ENCODE peak calls at places on chromosomes 5 and 9, in eight cellular contexts. Y is mesendoderm; V is CD4-positive, CD25-positive, alpha-beta regulatory T cell; A is body of pancreas; Q is CD4-positive, alpha-beta memory T cell; I is A549; G is GM23338; F is keratinocyte. H is an unnamed sample. For H3K4me1, the result is how much of the 10 kb centered on the place peaks cover.

GRCh38 chr5:54673523-54674225 is 156.1 kb downstream of the SNX18 start:
- DNase-seq in G (no peak), I (no peak), F (no peak), Q (peak), Y (no peak), A (no peak), V (peak), H (peak)

GRCh38 chr9:32552172-32552872 is at the start of the genes SMIM27 and TOPORS:
- DNase-seq in I (peak), A (peak), G (peak), Y (peak), V (peak), Q (peak), F (peak), H (peak)

GRCh38 chr9:21070171-21070571 is 7.6 kb downstream of the IFNB1 start:
- DNase-seq in F (peak), I (peak), Q (no peak), V (no peak), A (peak), Y (peak), G (peak), H (peak)

GRCh38 chr9:133490201-133490681 is 11.3 kb upstream of the SLC2A6 start:
- DNase-seq in G (no peak), I (no peak), V (no peak), Y (no peak), Q (no peak), F (no peak), A (no peak), H (peak)

GRCh38 chr9:94081864-94082468 is 2.3 kb upstream of the PTPDC1 start:
- DNase-seq in A (no peak), V (no peak), F (no peak), Q (no peak), G (peak), Y (peak), I (no peak), H (no peak)

GRCh38 chr5:134070979-134071849 is 43.3 kb upstream of the TCF7 start:
- DNase-seq in F (no peak), Q (no peak), G (peak), I (peak), Y (peak), V (peak), A (peak), H (no peak)

GRCh38 chr9:104682642-104683041 is 11.7 kb upstream of the OR13D1 start:
- DNase-seq in Q (peak), F (no peak), I (peak), G (peak), V (peak), A (no peak), Y (peak), H (no peak)

GRCh38 chr9:127290666-127291065 is 26.1 kb downstream of the GARNL3 start:
- DNase-seq in I (no peak), Q (no peak), Y (no peak), V (no peak), F (no peak), A (no peak), G (no peak), H (no peak)

GRCh38 chr5:6404129-6404528 is 25.8 kb upstream of the MED10 start:
- DNase-seq in A (no peak), Y (no peak), F (no peak), I (no peak), V (no peak), Q (no peak), G (no peak), H (no peak)

GRCh38 chr9:82223442-82223841 is 234.9 kb downstream of the SPATA31D1 start:
- DNase-seq in Q (no peak), I (no peak), Y (no peak), F (no peak), G (no peak), V (no peak), A (no peak), H (no peak)

GRCh38 chr9:123609844-123610243 is 253.8 kb downstream of the CRB2 start:
- DNase-seq in Q (no peak), V (no peak), Y (no peak), I (no peak), F (no peak), G (no peak), A (no peak), H (no peak)

GRCh38 chr5:42870882-42871418 is 59.3 kb upstream of the SELENOP start:
- DNase-seq in V (no peak), Y (peak), Q (no peak), G (no peak), F (no peak), A (no peak), I (peak), H (no peak)

GRCh38 chr5:174503461-174504265 is 220.7 kb upstream of the MSX2 start:
- DNase-seq in G (no peak), I (peak), Y (no peak), F (peak), V (no peak), Q (no peak), A (peak), H (no peak)

GRCh38 chr5:9207820-9208418 is 338.0 kb downstream of the SEMA5A start:
- DNase-seq in A (no peak), F (no peak), Y (peak), I (peak), G (peak), V (peak), Q (no peak), H (no peak)

GRCh38 chr5:137856916-137857862 is 10.5 kb upstream of the MYOT start:
- DNase-seq in Q (no peak), G (no peak), I (no peak), Y (no peak), F (no peak), V (no peak), A (no peak), H (no peak)

GRCh38 chr9:3948826-3949578 is 350.9 kb downstream of the GLIS3 start:
- DNase-seq in V (no peak), G (no peak), A (no peak), Q (no peak), F (no peak), Y (peak), I (no peak), H (no peak)

GRCh38 chr9:134623408-134624066 is 18.1 kb upstream of the COL5A1 start:
- DNase-seq in G (no peak), I (no peak), A (peak), Y (no peak), Q (no peak), F (no peak), V (no peak), H (peak)

GRCh38 chr5:6859951-6860638 is 146.9 kb downstream of the TENT4A start:
- DNase-seq in Q (no peak), A (no peak), V (peak), Y (no peak), I (no peak), F (no peak), G (no peak), H (no peak)

GRCh38 chr5:77218263-77218662 is 7.8 kb downstream of the PDE8B start:
- DNase-seq in F (no peak), Q (no peak), I (peak), Y (no peak), A (no peak), V (no peak), G (peak), H (no peak)

GRCh38 chr5:169831331-169831730 is 149.0 kb downstream of the INSYN2B start:
- DNase-seq in Q (no peak), A (no peak), F (no peak), I (no peak), G (no peak), Y (no peak), V (no peak), H (no peak)

GRCh38 chr9:2623046-2623865 is 1.7 kb downstream of the VLDLR start:
- DNase-seq in Y (peak), G (peak), V (no peak), I (peak), Q (peak), F (no peak), A (peak), H (peak)

GRCh38 chr5:103522586-103522985 is 40.0 kb downstream of the NUDT12 start:
- DNase-seq in G (peak), F (no peak), V (no peak), A (no peak), I (no peak), Q (no peak), Y (peak), H (peak)

GRCh38 chr5:101440173-101440572 is 537.1 kb upstream of the ST8SIA4 start:
- DNase-seq in V (no peak), I (no peak), F (no peak), Y (no peak), Q (no peak), G (no peak), A (no peak), H (no peak)

GRCh38 chr9:95008151-95008771 is 281.8 kb downstream of the AOPEP start:
- DNase-seq in V (no peak), G (no peak), I (peak), Y (peak), A (no peak), Q (no peak), F (no peak), H (no peak)

GRCh38 chr5:84292000-84292642 is 92.6 kb downstream of the EDIL3 start:
- DNase-seq in A (no peak), Y (no peak), G (no peak), V (no peak), I (no peak), Q (no peak), F (no peak), H (no peak)

GRCh38 chr5:179345429-179346321 is at the start of gene ADAMTS2:
- DNase-seq in G (peak), V (no peak), A (no peak), I (no peak), Y (peak), Q (no peak), F (no peak), H (peak)

GRCh38 chr5:79886456-79886855 is 104.6 kb downstream of the MTX3 start:
- DNase-seq in F (no peak), G (no peak), Y (no peak), V (no peak), Q (no peak), I (no peak), A (no peak), H (no peak)

GRCh38 chr5:79890119-79890870 is 100.8 kb downstream of the MTX3 start:
- DNase-seq in G (no peak), F (no peak), I (no peak), Y (no peak), A (no peak), Q (no peak), V (no peak), H (no peak)

GRCh38 chr5:79888643-79889042 is 102.4 kb downstream of the MTX3 start:
- DNase-seq in V (no peak), Y (no peak), I (no peak), Q (no peak), A (no peak), F (no peak), G (no peak), H (no peak)

GRCh38 chr5:79890871-79891249 is 100.2 kb downstream of the MTX3 start:
- DNase-seq in Y (no peak), I (no peak), G (no peak), A (no peak), F (no peak), Q (no peak), V (no peak), H (no peak)

DNA sequence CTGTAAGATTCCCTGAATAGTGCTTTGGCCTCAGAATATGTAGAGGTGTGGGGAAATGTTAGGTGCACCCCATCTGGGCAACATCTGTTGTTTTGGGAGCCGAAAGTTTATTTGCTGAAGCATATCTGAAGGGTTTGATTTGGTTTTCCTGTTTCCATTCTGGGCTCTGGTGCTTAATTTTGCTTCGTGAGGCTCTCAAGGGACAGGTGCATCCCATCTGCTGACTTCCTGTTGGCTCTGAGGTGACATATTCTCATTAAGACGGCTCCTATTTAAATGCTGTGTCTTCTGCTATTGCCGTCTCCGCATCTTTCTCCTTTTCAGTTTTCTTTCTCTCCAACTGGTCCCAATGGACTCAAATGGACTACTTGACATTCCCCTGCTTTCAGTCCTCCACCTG is 104.1 kb downstream of the MTX3 start:
- DNase-seq in F (no peak), Q (no peak), Y (no peak), G (no peak), A (no peak), I (no peak), V (no peak), H (no peak)
- H3K4me3 ChIP-seq in F (no peak), Q (no peak), Y (no peak), G (no peak), A (no peak), I (no peak), V (no peak), H (no peak)

DNA sequence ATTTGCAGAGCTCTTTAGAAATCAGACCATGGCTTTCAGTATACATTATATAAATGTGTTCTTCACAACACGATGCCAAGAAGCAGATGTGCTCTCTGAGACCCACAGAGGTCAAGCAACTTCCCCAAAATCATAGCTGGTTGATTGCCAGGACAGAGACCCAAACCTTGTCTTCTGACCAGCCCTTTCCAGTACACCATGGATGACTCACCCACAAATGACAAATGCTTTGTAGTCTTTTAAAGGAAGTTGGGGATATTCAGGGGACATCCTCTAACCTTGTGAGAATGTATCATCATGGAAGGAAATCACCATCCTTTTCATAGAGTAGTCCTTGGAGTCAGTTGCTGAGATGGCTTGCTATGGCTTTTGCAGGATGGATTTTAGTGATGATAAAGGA is 30.1 kb downstream of the ZNF462 start:
- DNase-seq in F (no peak), A (no peak), V (no peak), G (no peak), Y (peak), Q (no peak), I (peak), H (no peak)
- H3K27ac ChIP-seq in F (peak), A (no peak), V (no peak), G (peak), Y (no peak), Q (no peak), I (peak), H (no peak)

GRCh38 chr5:177474094-177474493 is 660 bp upstream of the DBN1 start:
- DNase-seq in F (no peak), A (no peak), Q (no peak), G (no peak), I (no peak), Y (peak), V (no peak), H (no peak)

GRCh38 chr5:177475563-177476427 is 2.4 kb upstream of the DBN1 start:
- DNase-seq in Q (no peak), I (no peak), F (no peak), V (no peak), Y (no peak), A (no peak), G (no peak), H (no peak)

GRCh38 chr5:177473461-177473991 is at the start of gene DBN1:
- DNase-seq in Y (peak), F (no peak), I (peak), A (peak), Q (no peak), G (peak), V (no peak), H (peak)

GRCh38 chr5:177476531-177477233 is 3.2 kb upstream of the DBN1 start:
- DNase-seq in Y (peak), V (no peak), Q (no peak), F (no peak), A (no peak), I (no peak), G (peak), H (peak)

GRCh38 chr5:177474845-177475562 is 1.6 kb upstream of the DBN1 start:
- DNase-seq in V (no peak), G (no peak), Y (no peak), Q (no peak), I (no peak), F (no peak), A (no peak), H (no peak)
- H3K4me1 ChIP-seq in V (under half), G (under half), Y (under half), Q (under half), I (under half), F (under half), A (under half), H (under half)

GRCh38 chr5:65264420-65264819 is 217.3 kb downstream of the ADAMTS6 start:
- DNase-seq in G (peak), Y (no peak), V (no peak), Q (no peak), I (no peak), F (no peak), A (no peak), H (no peak)

GRCh38 chr5:65262590-65263189 is 219.0 kb downstream of the ADAMTS6 start:
- DNase-seq in F (no peak), I (no peak), A (no peak), Q (no peak), G (no peak), Y (peak), V (no peak), H (peak)

GRCh38 chr5:65263291-65263690 is 218.4 kb downstream of the ADAMTS6 start:
- DNase-seq in F (no peak), Y (no peak), I (no peak), V (no peak), A (no peak), Q (no peak), G (no peak), H (no peak)

GRCh38 chr5:65261499-65261898 is 220.2 kb downstream of the ADAMTS6 start:
- DNase-seq in I (no peak), Q (no peak), A (no peak), V (no peak), G (no peak), Y (no peak), F (no peak), H (no peak)

DNA sequence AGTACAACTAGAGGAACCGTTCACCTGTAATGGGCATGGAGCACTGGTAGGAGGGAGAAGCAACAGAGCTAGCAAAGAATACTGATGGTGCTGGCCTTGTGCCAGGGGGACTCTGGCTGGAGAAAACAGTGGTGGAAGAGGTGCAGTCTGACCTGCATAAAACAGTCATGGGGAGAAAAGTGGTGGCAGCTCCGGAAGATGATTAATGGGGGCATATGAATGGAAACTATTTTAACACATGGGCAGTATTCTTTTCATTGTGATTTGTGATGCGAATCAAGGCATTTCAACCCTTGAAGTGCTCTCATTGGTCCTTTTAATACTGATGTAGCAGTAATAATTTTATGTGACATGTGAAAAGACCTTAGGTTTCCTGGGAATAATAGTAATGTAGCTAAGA is 219.6 kb downstream of the ADAMTS6 start:
- DNase-seq in F (no peak), A (peak), Y (no peak), G (no peak), Q (no peak), V (no peak), I (no peak), H (no peak)
- H3K4me3 ChIP-seq in F (no peak), A (no peak), Y (no peak), G (no peak), Q (no peak), V (no peak), I (no peak), H (no peak)

DNA sequence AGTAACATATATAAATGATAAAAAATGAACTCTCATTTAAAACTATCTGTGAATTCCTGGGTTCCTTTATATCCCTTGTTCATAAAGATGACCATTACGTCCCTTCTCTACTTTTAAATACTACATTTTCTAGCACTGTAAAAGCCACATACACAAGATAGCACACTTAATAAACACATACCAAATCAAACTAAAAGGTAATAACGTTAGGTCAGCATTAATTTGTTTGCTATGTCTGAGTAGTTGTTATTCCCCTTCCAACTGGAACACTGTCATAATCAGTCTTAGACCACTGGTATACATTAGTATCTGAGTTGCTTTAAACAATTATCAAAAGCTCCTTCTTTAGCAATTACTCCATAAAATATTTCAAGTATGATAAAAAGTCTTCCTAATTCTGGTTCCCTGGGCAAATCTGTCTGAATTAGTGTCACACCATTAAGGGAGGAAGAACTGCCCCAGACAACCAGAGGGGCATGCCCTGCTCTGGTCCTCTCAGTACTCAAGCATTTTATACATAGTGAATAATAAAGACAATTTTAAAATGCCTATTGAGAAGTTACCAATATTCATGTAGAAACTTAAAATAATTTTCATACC is 98.1 kb downstream of the RAPGEF6 start:
- DNase-seq in Q (no peak), V (no peak), G (no peak), F (no peak), A (no peak), I (no peak), Y (no peak), H (no peak)
- H3K27ac ChIP-seq in Q (peak), V (peak), G (no peak), F (no peak), A (no peak), I (no peak), Y (no peak), H (no peak)

GRCh38 chr5:115774684-115775083 is 41.8 kb downstream of the CDO1 start:
- DNase-seq in F (no peak), Y (no peak), V (no peak), I (no peak), A (no peak), Q (no peak), G (no peak), H (peak)
- H3K4me1 ChIP-seq in F (under half), Y (under half), V (under half), I (under half), A (under half), Q (under half), G (under half), H (under half)

GRCh38 chr9:76905661-76905983 is 292 bp downstream of the PRUNE2 start:
- DNase-seq in Y (no peak), I (no peak), F (no peak), V (no peak), Q (no peak), A (peak), G (peak), H (no peak)

GRCh38 chr9:76901801-76902200 is 4.1 kb downstream of the PRUNE2 start:
- DNase-seq in I (no peak), F (no peak), Q (no peak), A (no peak), V (no peak), G (no peak), Y (peak), H (no peak)

GRCh38 chr9:76904661-76905457 is 1.1 kb downstream of the PRUNE2 start:
- DNase-seq in I (no peak), Y (no peak), F (no peak), Q (no peak), V (no peak), G (no peak), A (no peak), H (no peak)

GRCh38 chr9:76902395-76902794 is 3.5 kb downstream of the PRUNE2 start:
- DNase-seq in V (no peak), A (no peak), F (no peak), G (no peak), Q (no peak), Y (no peak), I (no peak), H (no peak)

GRCh38 chr9:76905984-76906861 is at the start of gene PRUNE2:
- DNase-seq in A (peak), Q (no peak), F (peak), I (peak), Y (peak), G (peak), V (peak), H (peak)
- H3K4me3 ChIP-seq in A (peak), Q (no peak), F (peak), I (peak), Y (peak), G (peak), V (no peak), H (peak)

H was measured in right cardiac atrium.